ENCODE peak calls at places on chromosome 4, in five cellular contexts. R is kidney, F is tibial artery, S is HepG2, I is mucosa of descending colon. P is an unnamed sample.
A peak's percentile ranks its signal among the peaks of the same experiment; 100 is the strongest.

GRCh38 chr4:41655177-41655576 is 93.3 kb downstream of the PHOX2B start:
- DNase-seq in R (no peak), F (no peak), S (no peak), I (no peak), P (peak; percentile 8)

GRCh38 chr4:26860922-26861433 is 337 bp downstream of the STIM2 start:
- DNase-seq in R (peak; percentile 89), F (peak; percentile 75), S (peak; percentile 10), I (peak; percentile 52), P (peak; percentile 52)

GRCh38 chr4:2729533-2729875 is 26.6 kb downstream of the TNIP2 start:
- DNase-seq in R (peak; percentile 51), F (no peak), S (no peak), I (no peak), P (no peak)

GRCh38 chr4:105192474-105192873 is 45.8 kb downstream of the TET2 start:
- DNase-seq in R (no peak), F (no peak), S (no peak), I (no peak), P (no peak)

GRCh38 chr4:34814266-34814665 is 1430.0 kb downstream of the ARAP2 start:
- DNase-seq in R (no peak), F (no peak), S (no peak), I (no peak), P (no peak)

GRCh38 chr4:186724048-186724860 is 598 bp upstream of the FAT1 start:
- DNase-seq in R (peak; percentile 88), F (peak; percentile 83), S (no peak), I (peak; percentile 60), P (peak; percentile 55)

GRCh38 chr4:113499696-113500095 is 261.8 kb downstream of the CAMK2D start:
- DNase-seq in R (no peak), F (no peak), S (peak; percentile 35), I (no peak), P (peak; percentile 63)

GRCh38 chr4:4862665-4863482 is 3.4 kb downstream of the MSX1 start:
- DNase-seq in R (peak; percentile 78), F (no peak), S (no peak), I (no peak), P (no peak)

GRCh38 chr4:39699676-39700409 is 1.9 kb downstream of the UBE2K start:
- DNase-seq in R (no peak), F (no peak), S (peak; percentile 42), I (no peak), P (no peak)

GRCh38 chr4:44538534-44538933 is 89.9 kb upstream of the KCTD8 start:
- DNase-seq in R (no peak), F (no peak), S (no peak), I (no peak), P (no peak)

GRCh38 chr4:1512738-1513660 is 106.8 kb upstream of the NKX1-1 start:
- DNase-seq in R (peak; percentile 73), F (no peak), S (peak; percentile 16), I (peak; percentile 51), P (no peak)

DNA sequence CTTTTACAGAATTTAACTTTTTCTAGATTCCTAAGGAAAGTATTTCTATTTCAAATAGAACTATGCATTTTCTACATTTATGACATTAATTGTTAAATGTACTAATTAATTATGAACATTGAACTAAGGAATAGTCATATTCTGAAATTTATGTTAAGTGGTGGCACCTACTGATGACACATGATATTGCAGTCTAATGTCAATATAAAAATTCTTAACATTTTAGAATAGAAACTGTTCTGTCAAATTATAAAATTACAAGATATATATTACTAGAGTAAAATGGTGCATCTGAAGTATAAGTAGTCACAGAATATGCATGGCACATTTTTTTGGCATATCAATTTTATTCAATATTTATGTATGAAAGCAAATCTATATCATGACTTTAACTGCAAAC is 40.2 kb upstream of the NDNF start:
- DNase-seq in R (no peak), F (no peak), S (no peak), I (no peak), P (peak; percentile 8)
- TF ChIP-seq CTCF in R (peak; percentile 12), F (no peak), S (no peak), I (no peak), P (no peak)

GRCh38 chr4:19486400-19486799 is 765.3 kb upstream of the SLIT2 start:
- DNase-seq in R (no peak), F (no peak), S (no peak), I (no peak), P (peak; percentile 53)
- TF ChIP-seq CTCF in R (no peak), F (no peak), S (no peak), I (no peak), P (peak; percentile 25)

GRCh38 chr4:120718979-120719566 is 203.5 kb downstream of the PRDM5 start:
- DNase-seq in R (no peak), F (no peak), S (peak; percentile 3), I (peak; percentile 33), P (peak; percentile 56)
- TF ChIP-seq CTCF in R (peak; percentile 27), F (peak; percentile 20), S (peak; percentile 52), I (peak; percentile 21), P (peak; percentile 59)

GRCh38 chr4:125787707-125788106 is 473.0 kb downstream of the FAT4 start:
- DNase-seq in R (no peak), F (no peak), S (no peak), I (no peak), P (no peak)
- TF ChIP-seq CTCF in R (no peak), F (no peak), S (no peak), I (no peak), P (peak; percentile 8)

GRCh38 chr4:53349201-53349600 is 16.7 kb downstream of the SCFD2 start:
- DNase-seq in R (no peak), F (no peak), S (no peak), I (no peak), P (no peak)

DNA sequence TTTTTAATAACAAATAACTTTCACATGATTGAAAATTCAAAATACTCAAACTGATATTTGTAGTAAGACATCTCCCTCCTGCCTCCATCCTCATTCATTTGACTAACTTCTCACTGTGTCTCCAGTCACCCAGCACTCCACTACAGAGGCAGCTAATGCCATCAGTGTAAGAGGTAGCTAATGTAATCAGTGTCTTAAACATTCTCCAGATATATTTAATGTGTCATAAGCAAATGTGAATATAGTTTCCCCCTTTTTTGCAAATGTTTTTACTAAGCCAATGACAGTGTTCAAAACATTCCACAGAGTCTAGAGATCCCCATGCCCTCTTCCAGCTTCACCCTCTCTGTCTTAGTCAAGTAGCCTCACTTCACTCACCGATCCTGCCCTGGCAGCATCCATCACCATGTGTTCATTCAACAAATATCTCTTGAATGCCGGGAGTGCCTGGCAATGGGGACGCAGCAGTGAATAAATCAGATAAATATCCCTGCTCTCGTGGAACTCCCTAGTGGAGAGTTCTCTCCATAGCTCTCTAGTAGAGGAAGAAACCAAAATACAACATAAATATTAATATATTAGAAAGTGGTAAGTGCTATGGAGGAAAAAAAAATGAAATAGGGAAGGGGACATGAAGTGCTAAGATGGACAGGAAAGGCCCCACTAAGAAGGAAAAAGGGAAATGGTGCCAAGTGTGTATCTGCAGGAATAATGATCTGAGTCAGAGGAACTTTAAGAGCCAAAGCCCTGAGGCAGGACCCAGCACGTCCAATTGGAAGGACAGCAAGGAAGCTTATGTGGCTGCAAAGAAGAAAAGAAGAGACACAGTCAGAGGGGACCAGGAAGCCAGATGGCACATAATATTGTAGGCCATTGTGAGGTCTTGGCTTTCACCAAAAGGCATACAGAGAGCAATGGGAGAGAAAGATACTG is 18.7 kb downstream of the SCFD2 start:
- DNase-seq in R (no peak), F (no peak), S (no peak), I (no peak), P (peak; percentile 75)
- TF ChIP-seq CTCF in R (no peak), F (no peak), S (no peak), I (no peak), P (no peak)